ENCODE peak calls at places on chromosome 4, in eight cellular contexts. One of them, this sample, is unnamed.
A peak's percentile ranks its signal among the peaks of the same experiment; 100 is the strongest.

GRCh38 chr4:7757501-7758443 is 181.9 kb downstream of the AFAP1 start:
- DNase-seq in mesendoderm: no peak
- DNase-seq in CD4-positive, alpha-beta memory T cell: no peak
- DNase-seq in tibial artery: no peak
- DNase-seq in IMR-90: no peak
- DNase-seq in lower lobe of right lung: peak; percentile 18
- DNase-seq in adipocyte: no peak
- DNase-seq in upper lobe of right lung: no peak
- DNase-seq in this sample: no peak

GRCh38 chr4:188971125-188971524 is 831.9 kb downstream of the TRIML1 start:
- DNase-seq in mesendoderm: peak; percentile 10
- DNase-seq in CD4-positive, alpha-beta memory T cell: no peak
- DNase-seq in tibial artery: no peak
- DNase-seq in IMR-90: peak; percentile 28
- DNase-seq in lower lobe of right lung: no peak
- DNase-seq in adipocyte: peak; percentile 36
- DNase-seq in upper lobe of right lung: no peak
- DNase-seq in this sample: no peak

GRCh38 chr4:10684631-10685030 is at the start of gene CLNK:
- DNase-seq in mesendoderm: no peak
- DNase-seq in CD4-positive, alpha-beta memory T cell: no peak
- DNase-seq in tibial artery: no peak
- DNase-seq in IMR-90: no peak
- DNase-seq in lower lobe of right lung: no peak
- DNase-seq in adipocyte: no peak
- DNase-seq in upper lobe of right lung: no peak
- DNase-seq in this sample: no peak

GRCh38 chr4:128465523-128465922 is 177.9 kb upstream of the PGRMC2 start:
- DNase-seq in mesendoderm: no peak
- DNase-seq in CD4-positive, alpha-beta memory T cell: no peak
- DNase-seq in tibial artery: no peak
- DNase-seq in IMR-90: no peak
- DNase-seq in lower lobe of right lung: no peak
- DNase-seq in adipocyte: no peak
- DNase-seq in upper lobe of right lung: no peak
- DNase-seq in this sample: no peak

GRCh38 chr4:163343604-163344146 is at the start of gene NPY5R:
- DNase-seq in mesendoderm: peak; percentile 8
- DNase-seq in CD4-positive, alpha-beta memory T cell: no peak
- DNase-seq in tibial artery: peak; percentile 65
- DNase-seq in IMR-90: no peak
- DNase-seq in lower lobe of right lung: no peak
- DNase-seq in adipocyte: no peak
- DNase-seq in upper lobe of right lung: no peak
- DNase-seq in this sample: no peak

GRCh38 chr4:89161841-89162240 is 50.5 kb downstream of the TIGD2 start:
- DNase-seq in mesendoderm: no peak
- DNase-seq in CD4-positive, alpha-beta memory T cell: no peak
- DNase-seq in tibial artery: no peak
- DNase-seq in IMR-90: peak; percentile 6
- DNase-seq in lower lobe of right lung: no peak
- DNase-seq in adipocyte: peak; percentile 39
- DNase-seq in upper lobe of right lung: no peak
- DNase-seq in this sample: peak; percentile 13

GRCh38 chr4:2962099-2962455 is 1.1 kb downstream of the NOP14 start:
- DNase-seq in mesendoderm: no peak
- DNase-seq in CD4-positive, alpha-beta memory T cell: peak; percentile 61
- DNase-seq in tibial artery: no peak
- DNase-seq in IMR-90: no peak
- DNase-seq in lower lobe of right lung: no peak
- DNase-seq in adipocyte: peak; percentile 29
- DNase-seq in upper lobe of right lung: no peak
- DNase-seq in this sample: no peak

GRCh38 chr4:159035570-159035969 is 67.3 kb upstream of the RAPGEF2 start:
- DNase-seq in mesendoderm: no peak
- DNase-seq in CD4-positive, alpha-beta memory T cell: no peak
- DNase-seq in tibial artery: no peak
- DNase-seq in IMR-90: no peak
- DNase-seq in lower lobe of right lung: no peak
- DNase-seq in adipocyte: no peak
- DNase-seq in upper lobe of right lung: no peak
- DNase-seq in this sample: no peak

GRCh38 chr4:73816814-73817213 is 19.7 kb upstream of the CXCL6 start:
- DNase-seq in mesendoderm: no peak
- DNase-seq in CD4-positive, alpha-beta memory T cell: no peak
- DNase-seq in tibial artery: no peak
- DNase-seq in IMR-90: peak; percentile 89
- DNase-seq in lower lobe of right lung: no peak
- DNase-seq in adipocyte: peak; percentile 41
- DNase-seq in upper lobe of right lung: no peak
- DNase-seq in this sample: peak; percentile 27

GRCh38 chr4:79042079-79042674 is 102.9 kb upstream of the PAQR3 start:
- DNase-seq in mesendoderm: peak; percentile 36
- DNase-seq in CD4-positive, alpha-beta memory T cell: no peak
- DNase-seq in tibial artery: no peak
- DNase-seq in IMR-90: peak; percentile 22
- DNase-seq in lower lobe of right lung: no peak
- DNase-seq in adipocyte: peak; percentile 62
- DNase-seq in upper lobe of right lung: no peak
- DNase-seq in this sample: no peak

GRCh38 chr4:52711834-52712171 is 39.4 kb downstream of the ERVMER34-1 start:
- DNase-seq in mesendoderm: no peak
- DNase-seq in CD4-positive, alpha-beta memory T cell: no peak
- DNase-seq in tibial artery: no peak
- DNase-seq in IMR-90: no peak
- DNase-seq in lower lobe of right lung: no peak
- DNase-seq in adipocyte: no peak
- DNase-seq in upper lobe of right lung: no peak
- DNase-seq in this sample: no peak

GRCh38 chr4:101367201-101367600 is 19.9 kb upstream of the PPP3CA start:
- DNase-seq in mesendoderm: no peak
- DNase-seq in CD4-positive, alpha-beta memory T cell: no peak
- DNase-seq in tibial artery: no peak
- DNase-seq in IMR-90: peak; percentile 93
- DNase-seq in lower lobe of right lung: no peak
- DNase-seq in adipocyte: peak; percentile 74
- DNase-seq in upper lobe of right lung: no peak
- DNase-seq in this sample: peak; percentile 67

GRCh38 chr4:61540944-61541343 is 340.8 kb downstream of the ADGRL3 start:
- DNase-seq in mesendoderm: peak; percentile 74
- DNase-seq in CD4-positive, alpha-beta memory T cell: no peak
- DNase-seq in tibial artery: no peak
- DNase-seq in IMR-90: no peak
- DNase-seq in lower lobe of right lung: no peak
- DNase-seq in adipocyte: no peak
- DNase-seq in upper lobe of right lung: no peak
- DNase-seq in this sample: no peak

GRCh38 chr4:154719087-154719486 is 24.7 kb upstream of the LRAT start:
- DNase-seq in mesendoderm: peak; percentile 39
- DNase-seq in CD4-positive, alpha-beta memory T cell: no peak
- DNase-seq in tibial artery: no peak
- DNase-seq in IMR-90: no peak
- DNase-seq in lower lobe of right lung: no peak
- DNase-seq in adipocyte: peak; percentile 54
- DNase-seq in upper lobe of right lung: no peak
- DNase-seq in this sample: no peak

GRCh38 chr4:20840648-20841190 is 140.5 kb downstream of the PACRGL start:
- DNase-seq in mesendoderm: no peak
- DNase-seq in CD4-positive, alpha-beta memory T cell: no peak
- DNase-seq in tibial artery: no peak
- DNase-seq in IMR-90: no peak
- DNase-seq in lower lobe of right lung: no peak
- DNase-seq in adipocyte: no peak
- DNase-seq in upper lobe of right lung: no peak
- DNase-seq in this sample: no peak

GRCh38 chr4:55866973-55867574 is 13.6 kb downstream of the EXOC1 start:
- DNase-seq in mesendoderm: peak; percentile 77
- DNase-seq in CD4-positive, alpha-beta memory T cell: no peak
- DNase-seq in tibial artery: no peak
- DNase-seq in IMR-90: peak; percentile 74
- DNase-seq in lower lobe of right lung: no peak
- DNase-seq in adipocyte: peak; percentile 81
- DNase-seq in upper lobe of right lung: no peak
- DNase-seq in this sample: no peak

GRCh38 chr4:74039065-74039763 is 725 bp upstream of the CXCL3 start:
- DNase-seq in mesendoderm: peak; percentile 26
- DNase-seq in CD4-positive, alpha-beta memory T cell: no peak
- DNase-seq in tibial artery: no peak
- DNase-seq in IMR-90: peak; percentile 16
- DNase-seq in lower lobe of right lung: no peak
- DNase-seq in adipocyte: peak; percentile 54
- DNase-seq in upper lobe of right lung: no peak
- DNase-seq in this sample: no peak

GRCh38 chr4:186669159-186669720 is 54.4 kb downstream of the FAT1 start:
- DNase-seq in mesendoderm: peak; percentile 58
- DNase-seq in CD4-positive, alpha-beta memory T cell: no peak
- DNase-seq in tibial artery: peak; percentile 87
- DNase-seq in IMR-90: peak; percentile 81
- DNase-seq in lower lobe of right lung: no peak
- DNase-seq in adipocyte: peak; percentile 88
- DNase-seq in upper lobe of right lung: no peak
- DNase-seq in this sample: peak; percentile 45

GRCh38 chr4:186669735-186670134 is 53.9 kb downstream of the FAT1 start:
- DNase-seq in mesendoderm: no peak
- DNase-seq in CD4-positive, alpha-beta memory T cell: no peak
- DNase-seq in tibial artery: no peak
- DNase-seq in IMR-90: no peak
- DNase-seq in lower lobe of right lung: no peak
- DNase-seq in adipocyte: peak; percentile 20
- DNase-seq in upper lobe of right lung: no peak
- DNase-seq in this sample: no peak

GRCh38 chr4:186666252-186666651 is 57.4 kb downstream of the FAT1 start:
- DNase-seq in mesendoderm: no peak
- DNase-seq in CD4-positive, alpha-beta memory T cell: no peak
- DNase-seq in tibial artery: no peak
- DNase-seq in IMR-90: peak; percentile 26
- DNase-seq in lower lobe of right lung: no peak
- DNase-seq in adipocyte: no peak
- DNase-seq in upper lobe of right lung: no peak
- DNase-seq in this sample: no peak

GRCh38 chr4:186666750-186667149 is 56.9 kb downstream of the FAT1 start:
- DNase-seq in mesendoderm: no peak
- DNase-seq in CD4-positive, alpha-beta memory T cell: no peak
- DNase-seq in tibial artery: no peak
- DNase-seq in IMR-90: no peak
- DNase-seq in lower lobe of right lung: no peak
- DNase-seq in adipocyte: no peak
- DNase-seq in upper lobe of right lung: no peak
- DNase-seq in this sample: no peak
- H3K27me3 ChIP-seq in mesendoderm: no peaks in the 10 kb centered on the region
- H3K27me3 ChIP-seq in CD4-positive, alpha-beta memory T cell: no peaks in the 10 kb centered on the region
- H3K27me3 ChIP-seq in tibial artery: no peaks in the 10 kb centered on the region
- H3K27me3 ChIP-seq in IMR-90: no peaks in the 10 kb centered on the region
- H3K27me3 ChIP-seq in lower lobe of right lung: no peaks in the 10 kb centered on the region
- H3K27me3 ChIP-seq in adipocyte: no peaks in the 10 kb centered on the region
- H3K27me3 ChIP-seq in upper lobe of right lung: no peaks in the 10 kb centered on the region
- H3K27me3 ChIP-seq in this sample: no peaks in the 10 kb centered on the region

GRCh38 chr4:137651128-137651527 is 118.8 kb upstream of the PCDH18 start:
- DNase-seq in mesendoderm: no peak
- DNase-seq in CD4-positive, alpha-beta memory T cell: no peak
- DNase-seq in tibial artery: no peak
- DNase-seq in IMR-90: peak; percentile 72
- DNase-seq in lower lobe of right lung: no peak
- DNase-seq in adipocyte: no peak
- DNase-seq in upper lobe of right lung: no peak
- DNase-seq in this sample: no peak

GRCh38 chr4:137659431-137659830 is 127.1 kb upstream of the PCDH18 start:
- DNase-seq in mesendoderm: no peak
- DNase-seq in CD4-positive, alpha-beta memory T cell: no peak
- DNase-seq in tibial artery: no peak
- DNase-seq in IMR-90: peak; percentile 55
- DNase-seq in lower lobe of right lung: no peak
- DNase-seq in adipocyte: no peak
- DNase-seq in upper lobe of right lung: no peak
- DNase-seq in this sample: no peak

GRCh38 chr4:137655286-137655685 is 123.0 kb upstream of the PCDH18 start:
- DNase-seq in mesendoderm: no peak
- DNase-seq in CD4-positive, alpha-beta memory T cell: no peak
- DNase-seq in tibial artery: no peak
- DNase-seq in IMR-90: peak; percentile 11
- DNase-seq in lower lobe of right lung: no peak
- DNase-seq in adipocyte: peak; percentile 56
- DNase-seq in upper lobe of right lung: no peak
- DNase-seq in this sample: no peak

GRCh38 chr4:137660211-137660610 is 127.9 kb upstream of the PCDH18 start:
- DNase-seq in mesendoderm: no peak
- DNase-seq in CD4-positive, alpha-beta memory T cell: no peak
- DNase-seq in tibial artery: no peak
- DNase-seq in IMR-90: peak; percentile 51
- DNase-seq in lower lobe of right lung: no peak
- DNase-seq in adipocyte: no peak
- DNase-seq in upper lobe of right lung: no peak
- DNase-seq in this sample: no peak

GRCh38 chr4:137656661-137657060 is 124.4 kb upstream of the PCDH18 start:
- DNase-seq in mesendoderm: no peak
- DNase-seq in CD4-positive, alpha-beta memory T cell: no peak
- DNase-seq in tibial artery: no peak
- DNase-seq in IMR-90: no peak
- DNase-seq in lower lobe of right lung: no peak
- DNase-seq in adipocyte: no peak
- DNase-seq in upper lobe of right lung: no peak
- DNase-seq in this sample: no peak
- H3K27me3 ChIP-seq in mesendoderm: no peaks in the 10 kb centered on the region
- H3K27me3 ChIP-seq in CD4-positive, alpha-beta memory T cell: no peaks in the 10 kb centered on the region
- H3K27me3 ChIP-seq in tibial artery: no peaks in the 10 kb centered on the region
- H3K27me3 ChIP-seq in IMR-90: no peaks in the 10 kb centered on the region
- H3K27me3 ChIP-seq in lower lobe of right lung: no peaks in the 10 kb centered on the region
- H3K27me3 ChIP-seq in adipocyte: no peaks in the 10 kb centered on the region
- H3K27me3 ChIP-seq in upper lobe of right lung: no peaks in the 10 kb centered on the region
- H3K27me3 ChIP-seq in this sample: no peaks in the 10 kb centered on the region

GRCh38 chr4:1459081-1459480 is 52.8 kb upstream of the NKX1-1 start:
- DNase-seq in mesendoderm: no peak
- DNase-seq in CD4-positive, alpha-beta memory T cell: no peak
- DNase-seq in tibial artery: peak; percentile 48
- DNase-seq in IMR-90: no peak
- DNase-seq in lower lobe of right lung: no peak
- DNase-seq in adipocyte: no peak
- DNase-seq in upper lobe of right lung: peak; percentile 41
- DNase-seq in this sample: no peak
- H3K27me3 ChIP-seq in mesendoderm: no peaks in the 10 kb centered on the region
- H3K27me3 ChIP-seq in CD4-positive, alpha-beta memory T cell: peaks cover 5% of the 10 kb centered on the region
- H3K27me3 ChIP-seq in tibial artery: peaks cover 62% of the 10 kb centered on the region
- H3K27me3 ChIP-seq in IMR-90: peaks cover 61% of the 10 kb centered on the region
- H3K27me3 ChIP-seq in lower lobe of right lung: peaks cover 48% of the 10 kb centered on the region
- H3K27me3 ChIP-seq in adipocyte: peaks cover 60% of the 10 kb centered on the region
- H3K27me3 ChIP-seq in upper lobe of right lung: peaks cover 42% of the 10 kb centered on the region
- H3K27me3 ChIP-seq in this sample: peaks cover 11% of the 10 kb centered on the region

DNA sequence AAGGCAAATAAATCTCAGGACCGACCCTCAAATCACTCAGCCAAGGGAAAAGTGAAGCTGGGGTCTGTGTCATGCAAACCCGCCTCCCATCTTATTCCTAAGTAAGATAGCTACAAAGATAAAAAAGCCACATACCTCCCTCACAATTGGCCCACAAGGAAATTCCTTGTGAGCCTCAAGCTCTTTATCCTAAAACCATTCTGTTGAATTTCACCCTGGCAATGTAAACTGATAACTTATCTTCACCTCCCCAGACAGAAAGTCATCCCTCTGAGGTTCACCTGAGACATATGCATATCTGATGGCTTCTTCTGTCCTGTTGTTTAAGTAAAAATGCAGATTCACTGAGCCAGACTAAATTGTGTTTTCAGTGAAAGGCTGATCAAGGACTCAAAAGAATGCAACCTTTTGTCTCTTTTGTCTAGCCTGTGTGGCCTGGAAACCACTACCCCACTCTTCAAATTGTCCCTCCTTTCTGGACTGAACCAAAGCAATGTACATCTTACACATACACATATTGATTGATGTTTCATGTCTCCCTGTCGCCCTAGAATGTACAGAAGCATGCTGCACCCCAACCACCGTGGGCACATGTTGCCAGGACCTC is 91.3 kb downstream of the MFAP3L start:
- DNase-seq in mesendoderm: peak; percentile 96
- DNase-seq in CD4-positive, alpha-beta memory T cell: no peak
- DNase-seq in tibial artery: no peak
- DNase-seq in IMR-90: no peak
- DNase-seq in lower lobe of right lung: no peak
- DNase-seq in adipocyte: no peak
- DNase-seq in upper lobe of right lung: no peak
- DNase-seq in this sample: no peak
- H3K27me3 ChIP-seq in mesendoderm: no peaks in the 10 kb centered on the region
- H3K27me3 ChIP-seq in CD4-positive, alpha-beta memory T cell: no peaks in the 10 kb centered on the region
- H3K27me3 ChIP-seq in tibial artery: no peaks in the 10 kb centered on the region
- H3K27me3 ChIP-seq in IMR-90: no peaks in the 10 kb centered on the region
- H3K27me3 ChIP-seq in lower lobe of right lung: no peaks in the 10 kb centered on the region
- H3K27me3 ChIP-seq in adipocyte: no peaks in the 10 kb centered on the region
- H3K27me3 ChIP-seq in upper lobe of right lung: no peaks in the 10 kb centered on the region
- H3K27me3 ChIP-seq in this sample: no peaks in the 10 kb centered on the region